ENCODE peak calls at places on chromosomes 4 and X, in five cellular contexts. F is upper lobe of right lung, R is hepatocyte, Y is heart right ventricle, Z is cardiac muscle cell. P is an unnamed sample.

GRCh38 chr4:142044271-142044670 is 407.9 kb downstream of the IL15 start:
- DNase-seq in Y (no peak), F (no peak), R (no peak), Z (peak; percentile 21), P (no peak)

GRCh38 chr4:1802151-1802715 is 9.1 kb downstream of the FGFR3 start:
- DNase-seq in F (no peak), R (no peak), Y (peak; percentile 48), Z (peak; percentile 34), P (peak; percentile 72)

GRCh38 chr4:26862381-26862915 is 1.8 kb downstream of the STIM2 start:
- DNase-seq in Y (no peak), F (no peak), R (no peak), Z (no peak), P (no peak)

GRCh38 chrX:68132749-68133148 is 300.5 kb downstream of the OPHN1 start:
- DNase-seq in R (no peak), Z (no peak), F (no peak), Y (no peak), P (no peak)

GRCh38 chr4:75251547-75251946 is 262.7 kb downstream of the RCHY1 start:
- DNase-seq in Z (no peak), R (no peak), F (no peak), Y (no peak), P (no peak)

GRCh38 chr4:85825937-85826678 is 351.2 kb downstream of the ARHGAP24 start:
- DNase-seq in Z (peak; percentile 41), F (no peak), R (peak; percentile 68), Y (no peak), P (no peak)

GRCh38 chr4:129839687-129840086 is 743.7 kb downstream of the C4orf33 start:
- DNase-seq in R (peak; percentile 8), Y (no peak), F (no peak), Z (no peak), P (no peak)

GRCh38 chr4:109375778-109376414 is 57.7 kb upstream of the SEC24B start:
- DNase-seq in F (no peak), Z (no peak), Y (no peak), R (no peak), P (no peak)

GRCh38 chr4:12211636-12212035 is 782.9 kb upstream of the HS3ST1 start:
- DNase-seq in F (no peak), Y (no peak), R (no peak), Z (no peak), P (no peak)

GRCh38 chrX:83916525-83916924 is 55.6 kb downstream of the CYLC1 start:
- DNase-seq in R (peak; percentile 32), F (no peak), Z (no peak), Y (no peak), P (no peak)

GRCh38 chr4:8703857-8704495 is 111.4 kb downstream of the CPZ start:
- DNase-seq in R (no peak), Y (no peak), Z (no peak), F (peak; percentile 54), P (no peak)

GRCh38 chr4:75848891-75849290 is 53.4 kb downstream of the PPEF2 start:
- DNase-seq in R (no peak), Y (no peak), Z (peak; percentile 59), F (no peak), P (no peak)

GRCh38 chrX:16466640-16467432 is 183.1 kb upstream of the S100G start:
- DNase-seq in F (no peak), Y (no peak), Z (no peak), R (peak; percentile 28), P (no peak)

GRCh38 chr4:94516999-94517398 is 65.3 kb downstream of the PDLIM5 start:
- DNase-seq in F (no peak), Z (peak; percentile 69), R (no peak), Y (no peak), P (no peak)

GRCh38 chr4:75512336-75513211 is 1.6 kb downstream of the RCHY1 start:
- DNase-seq in Y (no peak), R (no peak), F (no peak), Z (peak; percentile 67), P (no peak)

GRCh38 chrX:69282893-69283690 is 117.8 kb upstream of the PJA1 start:
- DNase-seq in R (no peak), F (no peak), Y (no peak), Z (no peak), P (no peak)

GRCh38 chr4:16995451-16995850 is 97.0 kb upstream of the LDB2 start:
- DNase-seq in Y (no peak), R (no peak), Z (peak; percentile 14), F (no peak), P (no peak)

GRCh38 chr4:20395160-20395773 is 143.6 kb downstream of the SLIT2 start:
- DNase-seq in Y (no peak), F (no peak), R (peak; percentile 52), Z (peak; percentile 52), P (no peak)

GRCh38 chrX:12770440-12770839 is 20.8 kb upstream of the PRPS2 start:
- DNase-seq in R (peak; percentile 35), Z (peak; percentile 41), Y (no peak), F (no peak), P (no peak)

GRCh38 chr4:86032476-86033022 is 327.3 kb downstream of the MAPK10 start:
- DNase-seq in Z (peak; percentile 94), F (no peak), Y (no peak), R (peak; percentile 63), P (peak; percentile 41)

GRCh38 chr4:40199179-40199670 is 2.4 kb downstream of the RHOH start:
- DNase-seq in F (no peak), Y (no peak), Z (no peak), R (no peak), P (no peak)

GRCh38 chrX:72094894-72095293 is 36.8 kb downstream of the RTL5 start:
- DNase-seq in F (no peak), Y (peak; percentile 40), Z (peak; percentile 54), R (peak; percentile 43), P (no peak)

GRCh38 chrX:71612256-71612655 is 6.1 kb downstream of the CXCR3 start:
- DNase-seq in Z (no peak), R (no peak), Y (no peak), F (no peak), P (no peak)

GRCh38 chr4:3225946-3226345 is 23.0 kb upstream of the MSANTD1 start:
- DNase-seq in F (peak; percentile 71), Z (no peak), R (no peak), Y (no peak), P (peak; percentile 39)

GRCh38 chrX:138082881-138083280 is 517.0 kb downstream of the ZIC3 start:
- DNase-seq in Z (no peak), F (no peak), Y (no peak), R (no peak), P (no peak)

GRCh38 chr4:10295326-10295725 is 161.9 kb downstream of the ZNF518B start:
- DNase-seq in R (no peak), Y (no peak), F (no peak), Z (no peak), P (no peak)

GRCh38 chrX:47200385-47201150 is 6.9 kb downstream of the UBA1 start:
- DNase-seq in Y (no peak), R (peak; percentile 55), Z (peak; percentile 22), F (no peak), P (peak; percentile 75)

GRCh38 chrX:118552501-118552900 is 56.9 kb downstream of the DOCK11 start:
- DNase-seq in F (no peak), R (no peak), Y (no peak), Z (peak; percentile 55), P (no peak)

GRCh38 chr4:119570401-119570800 is 58.2 kb downstream of the PDE5A start:
- DNase-seq in Z (no peak), Y (no peak), F (no peak), R (no peak), P (no peak)

GRCh38 chr4:174669278-174669677 is 147.0 kb upstream of the HPGD start:
- DNase-seq in R (peak; percentile 65), F (no peak), Y (no peak), Z (peak; percentile 88), P (no peak)

GRCh38 chrX:103175944-103176753 is 38.8 kb upstream of the BEX4 start:
- DNase-seq in Y (peak; percentile 26), R (peak; percentile 67), F (no peak), Z (peak; percentile 63), P (peak; percentile 55)

GRCh38 chrX:20477219-20477618 is 210.5 kb upstream of the RPS6KA3 start:
- DNase-seq in Z (no peak), F (no peak), Y (no peak), R (no peak), P (no peak)

DNA sequence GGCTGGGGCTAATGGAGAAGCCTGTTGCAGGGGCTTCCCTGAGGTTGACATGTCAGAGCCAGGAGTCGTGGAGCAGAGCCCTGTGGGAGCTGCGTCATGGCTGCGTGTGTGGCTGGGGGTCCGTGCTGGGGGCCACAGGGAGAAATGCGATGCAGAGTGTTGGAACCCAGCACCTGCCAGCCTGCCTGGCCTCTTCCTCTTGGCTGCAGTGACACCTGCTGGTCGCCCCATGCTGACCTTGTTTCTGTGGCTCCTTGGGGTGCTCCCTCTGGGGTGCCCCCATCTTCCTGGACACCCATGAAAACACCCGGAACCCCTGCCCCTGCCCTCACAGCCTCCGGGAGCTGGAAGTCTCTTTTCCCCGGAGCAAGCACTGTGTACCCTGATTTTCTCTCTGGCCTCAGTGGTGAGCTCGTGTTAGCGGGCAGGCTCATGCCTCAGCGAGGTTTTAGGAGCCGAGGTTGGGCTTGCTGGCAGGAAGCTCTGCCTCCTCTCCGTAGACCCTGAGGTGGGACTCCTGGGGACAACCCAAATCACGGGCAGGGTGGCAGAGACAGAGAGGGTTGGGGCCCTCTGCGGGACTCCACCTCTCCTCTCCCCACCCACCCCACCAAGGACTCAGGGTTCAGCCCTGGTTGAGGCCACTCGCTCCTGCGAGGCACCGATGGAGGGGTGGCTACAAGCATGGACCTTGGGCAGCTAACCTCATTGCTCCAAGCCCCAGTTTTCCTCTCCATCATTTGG is 103.8 kb downstream of the SORCS2 start:
- DNase-seq in Y (peak; percentile 44), Z (peak; percentile 39), F (peak; percentile 75), R (peak; percentile 29), P (peak; percentile 45)
- TF ChIP-seq CTCF in Y (peak; percentile 53), Z (peak; percentile 53), F (peak; percentile 54), R (peak; percentile 64), P (peak; percentile 67)

DNA sequence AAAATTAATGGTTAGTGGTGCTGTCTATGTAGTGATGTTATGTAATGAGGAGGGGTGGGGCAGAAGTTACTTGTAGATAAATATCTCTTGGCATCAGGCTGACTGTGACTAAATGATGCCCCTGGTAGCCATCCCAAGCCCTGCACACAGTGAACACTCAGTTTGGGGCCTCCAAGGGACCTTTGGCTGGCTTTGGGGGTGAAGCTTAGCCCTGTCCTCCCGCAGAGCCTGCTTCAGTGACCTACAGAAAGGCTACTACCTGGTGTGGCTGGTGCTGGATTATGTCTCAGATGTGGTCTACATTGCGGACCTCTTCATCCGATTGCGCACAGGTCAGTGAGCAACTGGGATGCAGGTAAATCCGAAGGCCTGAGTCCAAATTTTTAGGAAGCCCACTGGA is 7.8 kb downstream of the CNGA2 start:
- DNase-seq in Y (no peak), F (no peak), R (no peak), Z (no peak), P (no peak)
- H3K9me3 ChIP-seq in Y (no peaks in the 10 kb centered on the region), F (no peaks in the 10 kb centered on the region), R (no peaks in the 10 kb centered on the region), Z (no peaks in the 10 kb centered on the region), P (no peaks in the 10 kb centered on the region)

GRCh38 chr4:103478729-103479128 is 241.1 kb downstream of the TACR3 start:
- DNase-seq in Y (no peak), Z (peak; percentile 10), F (no peak), R (no peak), P (no peak)
- TF ChIP-seq CTCF in Y (no peak), Z (no peak), F (no peak), R (peak; percentile 9), P (no peak)

DNA sequence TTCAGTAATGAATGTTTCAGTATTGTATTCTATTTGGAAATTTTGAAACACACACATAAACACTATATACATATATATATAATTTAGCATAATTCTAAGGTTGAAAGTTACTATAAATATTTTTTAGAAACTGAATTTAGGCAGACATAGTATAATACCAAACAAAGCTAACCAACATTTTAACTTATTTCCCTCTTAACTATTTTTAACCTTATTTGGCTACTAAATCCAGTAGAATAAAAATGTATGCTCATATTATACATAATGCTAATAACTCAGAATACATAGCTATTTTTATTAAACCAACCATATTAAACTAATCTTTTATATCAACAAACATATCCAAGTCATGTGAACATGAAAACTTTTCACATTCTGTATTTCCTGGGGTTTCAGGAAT is 563.6 kb downstream of the ADGRL3 start:
- DNase-seq in Z (no peak), Y (no peak), R (no peak), F (no peak), P (no peak)
- H3K9me3 ChIP-seq in Z (no peaks in the 10 kb centered on the region), Y (peaks cover 12% of the 10 kb centered on the region), R (no peaks in the 10 kb centered on the region), F (peaks cover 3% of the 10 kb centered on the region), P (no peaks in the 10 kb centered on the region)